ENCODE peak calls at places on chromosomes 1 and 21, in seven cellular contexts. W is cerebellar nuclear complex; D is SJSA1; O is stimulated activated CD4-positive, alpha-beta T cell treated with anti-CD3 and anti-CD28 coated beads, Interleukin-4, amount 100 ng/mL, for 48 hours; E is activated T-cell treated with anti-CD3 and anti-CD28 coated beads for 1 hour; V is SHP77; T is glomerular endothelial cell. B is an unnamed sample.

GRCh38 chr1:15932612-15933011 is 43.3 kb downstream of the ZBTB17 start:
- DNase-seq in W (no peak), D (no peak), O (no peak), E (no peak), V (no peak), T (no peak), B (no peak)

GRCh38 chr1:165862448-165862847 is 35.0 kb downstream of the UCK2 start:
- DNase-seq in W (no peak), D (no peak), O (no peak), E (no peak), V (no peak), T (no peak), B (no peak)

GRCh38 chr1:167499106-167499505 is 19.2 kb downstream of the CD247 start:
- DNase-seq in W (no peak), D (no peak), O (no peak), E (no peak), V (peak; percentile 32), T (no peak), B (peak; percentile 8)

GRCh38 chr1:22037520-22037919 is 15.0 kb upstream of the CDC42 start:
- DNase-seq in W (no peak), D (no peak), O (no peak), E (no peak), V (no peak), T (no peak), B (no peak)

GRCh38 chr1:26543444-26543835 is 13.9 kb downstream of the RPS6KA1 start:
- DNase-seq in W (no peak), D (no peak), O (no peak), E (no peak), V (no peak), T (no peak), B (no peak)

GRCh38 chr1:217363319-217363718 is 267.6 kb downstream of the GPATCH2 start:
- DNase-seq in W (no peak), D (no peak), O (no peak), E (no peak), V (no peak), T (no peak), B (no peak)

GRCh38 chr1:211616231-211617031 is 37.5 kb upstream of the SLC30A1 start:
- DNase-seq in W (peak; percentile 81), D (no peak), O (no peak), E (no peak), V (no peak), T (no peak), B (no peak)

GRCh38 chr1:164510435-164510834 is 48.5 kb upstream of the PBX1 start:
- DNase-seq in W (no peak), D (no peak), O (no peak), E (no peak), V (no peak), T (no peak), B (no peak)

GRCh38 chr1:197234581-197234980 is 33.5 kb upstream of the CRB1 start:
- DNase-seq in W (no peak), D (no peak), O (no peak), E (no peak), V (no peak), T (no peak), B (no peak)

GRCh38 chr1:14345925-14346550 is 252.4 kb upstream of the KAZN start:
- DNase-seq in W (no peak), D (no peak), O (no peak), E (no peak), V (no peak), T (no peak), B (no peak)

GRCh38 chr1:19113362-19114092 is 96.5 kb downstream of the UBR4 start:
- DNase-seq in W (no peak), D (peak; percentile 43), O (peak; percentile 7), E (no peak), V (peak; percentile 28), T (no peak), B (peak; percentile 25)

GRCh38 chr1:78165816-78166215 is 120.0 kb downstream of the GIPC2 start:
- DNase-seq in W (no peak), D (no peak), O (no peak), E (no peak), V (no peak), T (no peak), B (no peak)

GRCh38 chr1:33372162-33372561 is 51.3 kb upstream of the A3GALT2 start:
- DNase-seq in W (no peak), D (no peak), O (no peak), E (no peak), V (no peak), T (no peak), B (no peak)

GRCh38 chr21:42151148-42152074 is 67.5 kb upstream of the ABCG1 start:
- DNase-seq in W (no peak), D (no peak), O (no peak), E (no peak), V (no peak), T (no peak), B (no peak)

GRCh38 chr1:167923324-167924039 is 9.5 kb upstream of the ADCY10 start:
- DNase-seq in W (no peak), D (no peak), O (no peak), E (no peak), V (no peak), T (no peak), B (no peak)

GRCh38 chr1:187264995-187265602 is 436.4 kb downstream of the PLA2G4A start:
- DNase-seq in W (peak; percentile 61), D (no peak), O (no peak), E (no peak), V (peak; percentile 61), T (no peak), B (no peak)

B was measured in CD8-positive, alpha-beta T cell.